ENCODE peak calls at places on chromosomes 2 and 18, in four cellular contexts. K is HepG2, N is GM12878, F is K562. S is an unnamed sample. For H3K36me3, the result is how much of the 10 kb centered on the place peaks cover.

GRCh38 chr2:43132523-43133301 is 93.7 kb downstream of the ZFP36L2 start:
- DNase-seq in K (no peak), N (no peak), F (no peak), S (no peak)

GRCh38 chr2:28717339-28717758 is 34.3 kb upstream of the PPP1CB start:
- DNase-seq in K (peak), N (no peak), F (no peak), S (peak)

GRCh38 chr2:29245742-29246387 is 130.7 kb downstream of the CLIP4 start:
- DNase-seq in K (peak), N (no peak), F (no peak), S (no peak)

GRCh38 chr2:119679846-119680245 is 845 bp downstream of the TMEM177 start:
- DNase-seq in K (no peak), N (no peak), F (no peak), S (no peak)

GRCh38 chr18:46422552-46423055 is 234.4 kb downstream of the LOXHD1 start:
- DNase-seq in K (no peak), N (no peak), F (no peak), S (no peak)

GRCh38 chr2:53941749-53942148 is 29.0 kb downstream of the PSME4 start:
- DNase-seq in K (no peak), N (no peak), F (no peak), S (no peak)

GRCh38 chr18:35635171-35635570 is 53.6 kb downstream of the GALNT1 start:
- DNase-seq in K (peak), N (no peak), F (no peak), S (peak)

GRCh38 chr2:215379039-215379438 is 56.8 kb downstream of the FN1 start:
- DNase-seq in K (no peak), N (no peak), F (no peak), S (no peak)

GRCh38 chr18:45916302-45916701 is 50.8 kb downstream of the EPG5 start:
- DNase-seq in K (peak), N (no peak), F (peak), S (no peak)

GRCh38 chr18:21915546-21915945 is 175.0 kb downstream of the MIB1 start:
- DNase-seq in K (no peak), N (no peak), F (no peak), S (no peak)

GRCh38 chr2:70029814-70030409 is 57.4 kb upstream of the PCBP1 start:
- DNase-seq in K (no peak), N (no peak), F (peak), S (peak)
- TF ChIP-seq MAX in K (no peak), N (no peak), F (no peak), S (no peak)

GRCh38 chr18:23225518-23225917 is 90.2 kb downstream of the CABLES1 start:
- DNase-seq in K (no peak), N (no peak), F (no peak), S (peak)
- TF ChIP-seq MYC in K (no peak), N (no peak), F (no peak), S (no peak)

GRCh38 chr2:127048618-127048935 is 58.4 kb downstream of the BIN1 start:
- DNase-seq in K (no peak), N (no peak), F (no peak), S (no peak)
- H3K36me3 ChIP-seq in K (under half), N (under half), F (under half), S (under half)

GRCh38 chr2:226661789-226662545 is 137.7 kb downstream of the IRS1 start:
- DNase-seq in K (no peak), N (no peak), F (no peak), S (no peak)
- TF ChIP-seq MAX in K (peak), N (no peak), F (no peak), S (no peak)

GRCh38 chr2:126788113-126788512 is 110.6 kb upstream of the TEX51 start:
- DNase-seq in K (no peak), N (no peak), F (no peak), S (no peak)

GRCh38 chr2:126786765-126787164 is 111.9 kb upstream of the TEX51 start:
- DNase-seq in K (no peak), N (no peak), F (no peak), S (no peak)

GRCh38 chr2:126787278-126787677 is 111.4 kb upstream of the TEX51 start:
- DNase-seq in K (no peak), N (no peak), F (no peak), S (no peak)

GRCh38 chr2:126790987-126791780 is 107.5 kb upstream of the TEX51 start:
- DNase-seq in K (no peak), N (no peak), F (no peak), S (no peak)

GRCh38 chr2:126788652-126789051 is 110.0 kb upstream of the TEX51 start:
- DNase-seq in K (no peak), N (no peak), F (no peak), S (no peak)
- TF ChIP-seq MYC in K (no peak), N (no peak), F (no peak), S (no peak)

GRCh38 chr2:61184263-61184662 is 22.3 kb downstream of the C2orf74 start:
- DNase-seq in K (no peak), N (no peak), F (no peak), S (no peak)
- H3K36me3 ChIP-seq in K (half or more), N (under half), F (half or more), S (under half)

GRCh38 chr2:48238381-48238780 is 291.6 kb upstream of the STON1 start:
- DNase-seq in K (no peak), N (no peak), F (no peak), S (no peak)

GRCh38 chr2:48240912-48241311 is 289.0 kb upstream of the STON1 start:
- DNase-seq in K (no peak), N (no peak), F (no peak), S (no peak)
- TF ChIP-seq MAX in K (no peak), N (no peak), F (no peak), S (no peak)

S was measured in endothelial cell of umbilical vein.